ENCODE peak calls at places on chromosome 13, in five cellular contexts. T is uterus, S is SHP77, J is heart left ventricle, H is iris pigment epithelial cell. I is an unnamed sample.
A peak's percentile ranks its signal among the peaks of the same experiment; 100 is the strongest.

GRCh38 chr13:52850396-52851152 is 2.1 kb upstream of the PCDH8 start:
- DNase-seq in T (peak; percentile 56), H (peak; percentile 54), J (peak; percentile 84), S (peak; percentile 64), I (peak; percentile 44)

GRCh38 chr13:106467406-106468122 is 67.9 kb downstream of the EFNB2 start:
- DNase-seq in J (no peak), H (no peak), T (no peak), S (no peak), I (no peak)

GRCh38 chr13:35499131-35500051 is 22.9 kb upstream of the MAB21L1 start:
- DNase-seq in H (no peak), S (peak; percentile 74), T (no peak), J (no peak), I (no peak)

GRCh38 chr13:48334534-48335127 is 31.1 kb downstream of the RB1 start:
- DNase-seq in S (peak; percentile 6), J (no peak), H (peak; percentile 55), T (no peak), I (no peak)

GRCh38 chr13:87671824-87672603 is 843 bp downstream of the SLITRK5 start:
- DNase-seq in H (no peak), S (peak; percentile 50), J (no peak), T (no peak), I (no peak)

GRCh38 chr13:43134896-43135295 is 111.5 kb downstream of the DNAJC15 start:
- DNase-seq in T (no peak), H (no peak), S (no peak), J (no peak), I (no peak)

GRCh38 chr13:111152836-111153235 is 37.7 kb downstream of the ARHGEF7 start:
- DNase-seq in T (no peak), H (no peak), J (no peak), S (no peak), I (no peak)

GRCh38 chr13:39765801-39766463 is 110.5 kb downstream of the COG6 start:
- DNase-seq in J (no peak), H (no peak), T (peak; percentile 35), S (peak; percentile 54), I (no peak)

GRCh38 chr13:26719356-26719945 is 41.1 kb downstream of the GPR12 start:
- DNase-seq in J (no peak), S (no peak), T (no peak), H (no peak), I (no peak)

I was measured in stimulated activated naive B cell treated with anti-CD40 and anti-IgM and Interleukin-4, amounts not matched to agents 10 μg/mL and 1 μg/mL and 100 μg/mL, for 72 hours.